ENCODE peak calls at places on chromosomes 2 and 18, in seven cellular contexts. O is stimulated activated CD4-positive, alpha-beta T cell treated with anti-CD3 and anti-CD28 coated beads, Interleukin-2, amount 100 ng/mL, for 48 hours; G is lung microvascular endothelial cell; C is substantia nigra; P is stimulated activated CD8-positive, alpha-beta memory T cell treated with anti-CD3 and anti-CD28 coated beads, Interleukin-12 subunit alpha, Interleukin-12 subunit beta, amount 100 ng/mL, for 4 hours; V is GM10248; B is EH. R is an unnamed sample.
A peak's percentile ranks its signal among the peaks of the same experiment; 100 is the strongest.

GRCh38 chr2:144516417-144516980 is 3.4 kb downstream of the ZEB2 start:
- DNase-seq in V (no peak), C (no peak), P (no peak), G (peak; percentile 42), B (peak; percentile 62), O (no peak), R (peak; percentile 70)

GRCh38 chr2:120539937-120540718 is 194.2 kb downstream of the INHBB start:
- DNase-seq in V (no peak), C (no peak), G (peak; percentile 45), B (peak; percentile 98), P (no peak), O (no peak), R (peak; percentile 82)

GRCh38 chr2:209113030-209113429 is 310.8 kb upstream of the MAP2 start:
- DNase-seq in O (no peak), V (no peak), B (no peak), C (no peak), G (no peak), P (no peak), R (no peak)

GRCh38 chr2:223590964-223591363 is 11.2 kb downstream of the SCG2 start:
- DNase-seq in B (peak; percentile 76), C (no peak), G (peak; percentile 81), O (no peak), P (no peak), V (no peak), R (no peak)

GRCh38 chr18:58754544-58755068 is 83.3 kb downstream of the MALT1 start:
- DNase-seq in P (no peak), G (no peak), O (no peak), B (no peak), V (no peak), C (no peak), R (peak; percentile 75)

GRCh38 chr2:129761569-129762021 is 217.9 kb upstream of the RAB6C start:
- DNase-seq in B (no peak), O (no peak), C (no peak), G (no peak), V (no peak), P (no peak), R (no peak)

GRCh38 chr2:226733189-226733858 is 66.3 kb downstream of the IRS1 start:
- DNase-seq in G (no peak), P (no peak), V (no peak), C (no peak), B (no peak), O (no peak), R (no peak)

GRCh38 chr2:27303093-27304025 is 4.9 kb downstream of the UCN start:
- DNase-seq in C (no peak), V (peak; percentile 70), G (peak; percentile 87), P (no peak), O (peak; percentile 33), B (peak; percentile 78), R (peak; percentile 65)

GRCh38 chr18:25067291-25068050 is 284.5 kb downstream of the ZNF521 start:
- DNase-seq in G (peak; percentile 23), O (no peak), B (no peak), P (no peak), V (no peak), C (no peak), R (no peak)

GRCh38 chr2:127932199-127932877 is 46.6 kb upstream of the AMMECR1L start:
- DNase-seq in P (no peak), G (peak; percentile 2), B (peak; percentile 91), V (no peak), C (no peak), O (no peak), R (no peak)

GRCh38 chr2:167209784-167210183 is 321.5 kb downstream of the XIRP2 start:
- DNase-seq in G (no peak), V (no peak), P (no peak), C (no peak), B (no peak), O (no peak), R (no peak)

GRCh38 chr2:164691346-164691887 is 70.1 kb upstream of the GRB14 start:
- DNase-seq in O (no peak), V (no peak), B (no peak), P (no peak), C (no peak), G (no peak), R (no peak)